ENCODE peak calls at places on chromosomes 16 and 17, in six cellular contexts. E is GM06990, K is HEK293T, R is AG09319, L is HCT116, H is left lobe of liver. X is an unnamed sample.

GRCh38 chr16:85850344-85850880 is 48.5 kb upstream of the IRF8 start:
- DNase-seq in E (no peak), K (no peak), R (no peak), L (no peak), H (peak), X (no peak)

GRCh38 chr17:39239640-39240314 is 14.0 kb upstream of the STAC2 start:
- DNase-seq in E (peak), K (peak), R (no peak), L (peak), H (no peak), X (peak)

GRCh38 chr17:73194514-73195222 is 1.8 kb downstream of the COG1 start:
- DNase-seq in E (no peak), K (no peak), R (no peak), L (no peak), H (no peak), X (no peak)

GRCh38 chr17:20935740-20936139 is 107.1 kb downstream of the USP22 start:
- DNase-seq in E (no peak), K (no peak), R (no peak), L (no peak), H (no peak), X (no peak)

GRCh38 chr16:21083729-21084268 is 66.8 kb downstream of the DNAH3 start:
- DNase-seq in E (no peak), K (peak), R (no peak), L (peak), H (peak), X (peak)

GRCh38 chr16:66357523-66357928 is 9.0 kb upstream of the CDH5 start:
- DNase-seq in E (no peak), K (peak), R (peak), L (peak), H (no peak), X (peak)

GRCh38 chr17:62562656-62563055 is 64.8 kb upstream of the MRC2 start:
- DNase-seq in E (no peak), K (no peak), R (no peak), L (peak), H (no peak), X (no peak)

GRCh38 chr16:88423448-88423850 is 29.6 kb upstream of the ZFPM1 start:
- DNase-seq in E (no peak), K (no peak), R (no peak), L (no peak), H (no peak), X (no peak)

GRCh38 chr17:37787055-37787720 is 42.3 kb upstream of the HNF1B start:
- DNase-seq in E (no peak), K (no peak), R (peak), L (no peak), H (peak), X (no peak)

GRCh38 chr17:72571813-72572396 is 451.1 kb downstream of the SOX9 start:
- DNase-seq in E (no peak), K (no peak), R (no peak), L (no peak), H (no peak), X (no peak)

GRCh38 chr17:68106085-68106484 is 70.5 kb downstream of the KPNA2 start:
- DNase-seq in E (no peak), K (no peak), R (no peak), L (no peak), H (no peak), X (no peak)

GRCh38 chr16:4214215-4214621 is 27.7 kb downstream of the SRL start:
- DNase-seq in E (no peak), K (no peak), R (peak), L (peak), H (no peak), X (no peak)

GRCh38 chr17:33124185-33124584 is 132.5 kb downstream of the SPACA3 start:
- DNase-seq in E (no peak), K (no peak), R (no peak), L (no peak), H (no peak), X (no peak)

GRCh38 chr17:66138120-66138519 is 53.8 kb downstream of the CEP112 start:
- DNase-seq in E (no peak), K (no peak), R (no peak), L (no peak), H (no peak), X (no peak)

GRCh38 chr17:29577778-29578211 is 9.3 kb downstream of the TP53I13 start:
- DNase-seq in E (no peak), K (no peak), R (peak), L (no peak), H (no peak), X (no peak)

GRCh38 chr17:29568331-29569244 is at the start of gene TP53I13:
- DNase-seq in E (peak), K (peak), R (peak), L (peak), H (peak), X (peak)

GRCh38 chr16:56673916-56674315 is 4.3 kb downstream of the MT1H start:
- DNase-seq in E (no peak), K (no peak), R (no peak), L (no peak), H (no peak), X (peak)

GRCh38 chr17:65028537-65028843 is 28.1 kb downstream of the GNA13 start:
- DNase-seq in E (no peak), K (no peak), R (no peak), L (no peak), H (no peak), X (no peak)

GRCh38 chr17:38601539-38602351 is 4.0 kb downstream of the SRCIN1 start:
- DNase-seq in E (no peak), K (no peak), R (no peak), L (no peak), H (no peak), X (peak)

GRCh38 chr17:64244165-64244564 is 18.9 kb downstream of the TEX2 start:
- DNase-seq in E (no peak), K (no peak), R (no peak), L (no peak), H (no peak), X (no peak)

GRCh38 chr17:7438050-7438614 is 1.2 kb upstream of the FGF11 start:
- DNase-seq in E (peak), K (no peak), R (no peak), L (no peak), H (peak), X (peak)

GRCh38 chr17:10114931-10115535 is 83.4 kb downstream of the GAS7 start:
- DNase-seq in E (peak), K (no peak), R (peak), L (no peak), H (peak), X (no peak)

GRCh38 chr17:80229011-80229410 is 8.8 kb downstream of the SLC26A11 start:
- DNase-seq in E (no peak), K (no peak), R (no peak), L (no peak), H (no peak), X (no peak)

GRCh38 chr16:31535737-31536136 is 8.0 kb downstream of the AHSP start:
- DNase-seq in E (no peak), K (no peak), R (no peak), L (no peak), H (no peak), X (no peak)

GRCh38 chr16:50275428-50276127 is 9.2 kb downstream of the ADCY7 start:
- DNase-seq in E (no peak), K (no peak), R (no peak), L (no peak), H (no peak), X (no peak)

GRCh38 chr17:42653179-42654124 is 5.6 kb upstream of the TUBG2 start:
- DNase-seq in E (no peak), K (peak), R (peak), L (no peak), H (no peak), X (no peak)

GRCh38 chr17:13698832-13699231 is 97.1 kb upstream of the HS3ST3A1 start:
- DNase-seq in E (no peak), K (no peak), R (no peak), L (no peak), H (no peak), X (peak)

GRCh38 chr17:4530799-4531730 is 24.1 kb downstream of the MYBBP1A start:
- DNase-seq in E (no peak), K (no peak), R (no peak), L (no peak), H (no peak), X (no peak)

GRCh38 chr16:381788-382717 is at the start of gene PGAP6:
- DNase-seq in E (peak), K (peak), R (no peak), L (no peak), H (peak), X (peak)

GRCh38 chr16:4401094-4401501 is 15.3 kb downstream of the CORO7 start:
- DNase-seq in E (no peak), K (no peak), R (no peak), L (no peak), H (no peak), X (no peak)

GRCh38 chr17:76797441-76797840 is 59.5 kb downstream of the MFSD11 start:
- DNase-seq in E (no peak), K (no peak), R (no peak), L (no peak), H (no peak), X (no peak)

GRCh38 chr16:8555400-8555799 is 34.9 kb downstream of the TMEM114 start:
- DNase-seq in E (no peak), K (no peak), R (no peak), L (no peak), H (no peak), X (no peak)

GRCh38 chr17:14038206-14038605 is 31.1 kb upstream of the COX10 start:
- DNase-seq in E (no peak), K (no peak), R (peak), L (no peak), H (no peak), X (no peak)

GRCh38 chr16:12096162-12096781 is 119.7 kb downstream of the SNX29 start:
- DNase-seq in E (no peak), K (no peak), R (no peak), L (no peak), H (no peak), X (no peak)

X was measured in WERI-Rb-1.